ENCODE peak calls at places on chromosomes 1 and 21, in four cellular contexts. D, L, Y and H are unnamed samples.

GRCh38 chr1:78419309-78419708 is 71.5 kb upstream of the PTGFR start:
- DNase-seq in D (peak; percentile 90), Y (peak; percentile 21), L (peak; percentile 60), H (peak; percentile 96)

GRCh38 chr1:69524010-69524409 is 43.7 kb upstream of the LRRC7 start:
- DNase-seq in L (no peak), D (peak; percentile 8), Y (no peak), H (peak; percentile 72)

GRCh38 chr21:46054031-46054430 is 43.9 kb upstream of the COL6A2 start:
- DNase-seq in L (no peak), Y (no peak), D (peak; percentile 41), H (no peak)

GRCh38 chr1:155313266-155313665 is 4.6 kb downstream of the FDPS start:
- DNase-seq in L (no peak), D (no peak), Y (no peak), H (no peak)

GRCh38 chr1:117967472-117967871 is 37.9 kb downstream of the WDR3 start:
- DNase-seq in L (peak; percentile 43), D (peak; percentile 61), Y (peak; percentile 71), H (peak; percentile 51)

GRCh38 chr1:227885135-227885647 is 62.5 kb downstream of the WNT9A start:
- DNase-seq in D (no peak), L (no peak), Y (no peak), H (no peak)

GRCh38 chr1:200550367-200550766 is 70.2 kb downstream of the KIF14 start:
- DNase-seq in D (no peak), L (peak; percentile 5), Y (no peak), H (no peak)

GRCh38 chr21:16514316-16514715 is 784.5 kb downstream of the USP25 start:
- DNase-seq in L (no peak), D (peak; percentile 44), Y (no peak), H (peak; percentile 28)

GRCh38 chr1:41639332-41639936 is 155.0 kb upstream of the EDN2 start:
- DNase-seq in Y (peak; percentile 50), L (peak; percentile 61), D (peak; percentile 86), H (peak; percentile 77)

GRCh38 chr1:190754769-190755168 is 277.1 kb upstream of the BRINP3 start:
- DNase-seq in L (peak; percentile 3), Y (peak; percentile 74), D (peak; percentile 6), H (no peak)

GRCh38 chr1:10675813-10676212 is 120.6 kb downstream of the CASZ1 start:
- DNase-seq in L (no peak), Y (no peak), D (no peak), H (no peak)

GRCh38 chr21:42411891-42412635 is 8.4 kb downstream of the UBASH3A start:
- DNase-seq in L (no peak), D (no peak), Y (no peak), H (no peak)

GRCh38 chr21:42406846-42407245 is 3.1 kb downstream of the UBASH3A start:
- DNase-seq in Y (no peak), L (no peak), D (no peak), H (no peak)

GRCh38 chr21:42411197-42411869 is 7.6 kb downstream of the UBASH3A start:
- DNase-seq in D (no peak), L (no peak), Y (no peak), H (no peak)

GRCh38 chr21:42407476-42407875 is 3.8 kb downstream of the UBASH3A start:
- DNase-seq in L (no peak), Y (no peak), D (no peak), H (no peak)

DNA sequence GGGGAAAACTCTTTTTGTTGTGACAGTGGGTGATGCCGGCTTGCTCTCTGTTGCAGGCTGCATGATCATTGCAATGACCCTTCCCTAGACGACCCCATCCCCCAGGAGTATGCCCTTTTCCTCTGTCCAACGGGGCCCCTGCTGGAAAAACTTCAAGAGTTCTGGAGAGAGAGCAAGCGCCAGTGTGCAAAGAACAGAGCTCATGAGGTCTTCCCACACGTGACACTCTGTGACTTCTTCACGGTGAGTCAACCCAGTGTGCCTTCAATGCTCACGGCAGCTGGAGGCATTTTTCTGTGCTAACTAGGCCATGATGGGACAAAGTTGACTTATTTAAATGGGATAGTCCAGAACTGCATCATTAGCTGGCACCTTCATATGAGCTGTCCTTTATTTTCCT is 5.7 kb downstream of the UBASH3A start:
- DNase-seq in D (no peak), L (no peak), Y (no peak), H (no peak)
- TF ChIP-seq CTCF in D (no peak), L (no peak), Y (no peak), H (no peak)

DNA sequence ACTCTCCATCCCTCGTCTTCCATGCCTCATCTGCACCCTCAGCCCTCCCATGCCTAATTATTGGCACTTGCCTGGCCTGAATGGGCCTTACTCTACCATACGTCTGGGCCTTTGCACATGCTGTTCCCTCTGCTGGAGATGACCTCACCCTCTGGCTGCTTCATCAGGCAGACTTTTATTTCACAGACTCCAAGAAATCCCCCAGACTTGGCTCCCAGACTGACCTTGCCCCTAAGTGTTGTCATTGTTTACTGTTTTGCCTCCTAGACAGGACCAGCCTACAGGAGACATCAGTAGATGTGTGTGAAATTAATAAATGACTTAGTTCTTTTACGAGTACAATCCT is 5.2 kb upstream of the AHDC1 start:
- DNase-seq in Y (no peak), L (no peak), D (peak; percentile 35), H (no peak)
- H3K4me3 ChIP-seq in Y (no peak overlapping the region), L (no peak overlapping the region), D (no peak overlapping the region), H (no peak overlapping the region)

GRCh38 chr1:209076688-209077087 is 506.8 kb upstream of the CAMK1G start:
- DNase-seq in Y (peak; percentile 5), D (peak; percentile 7), L (no peak), H (peak; percentile 10)
- TF ChIP-seq CTCF in Y (no peak), D (peak; percentile 17), L (no peak), H (peak; percentile 49)

DNA sequence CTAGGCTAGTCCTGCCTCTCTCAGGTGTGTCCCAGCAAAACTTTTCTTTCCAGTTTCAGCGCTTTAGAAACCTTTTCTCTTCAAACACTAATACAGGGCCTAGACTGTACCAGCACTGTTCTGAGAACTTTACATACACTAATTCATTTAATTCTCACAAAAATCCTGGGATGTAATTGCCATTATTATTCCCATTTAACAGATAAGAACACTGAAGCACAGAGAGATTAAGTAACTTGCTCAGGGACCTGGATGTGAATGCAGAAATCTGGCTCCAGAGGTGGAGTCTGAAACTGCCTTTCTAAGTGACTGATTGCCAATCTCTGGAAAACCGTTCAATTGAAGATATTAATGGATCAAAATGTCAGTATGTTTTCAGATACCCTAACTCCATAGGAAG is 849 bp upstream of the UCK2 start:
- DNase-seq in Y (no peak), D (no peak), L (no peak), H (no peak)
- H3K4me3 ChIP-seq in Y (no peak overlapping the region), D (no peak overlapping the region), L (no peak overlapping the region), H (peak overlapping the region; percentile 86)